ENCODE peak calls at places on chromosomes 4 and X, in seven cellular contexts. S is breast epithelium, T is PC-9, F is GDM1, M is Daoy, Y is glutamatergic neuron, Q is aorta. X is an unnamed sample.

GRCh38 chrX:134144231-134144630 is 92.8 kb upstream of the CCDC160 start:
- DNase-seq in S (no peak), T (no peak), F (no peak), M (no peak), Y (no peak), Q (no peak), X (no peak)

GRCh38 chr4:25632135-25632534 is 23.5 kb upstream of the SLC34A2 start:
- DNase-seq in S (no peak), T (no peak), F (no peak), M (no peak), Y (no peak), Q (no peak), X (no peak)

GRCh38 chrX:10666102-10666501 is 45.7 kb upstream of the MID1 start:
- DNase-seq in S (no peak), T (no peak), F (no peak), M (no peak), Y (no peak), Q (no peak), X (no peak)

GRCh38 chr4:143773998-143774898 is 73.8 kb upstream of the FREM3 start:
- DNase-seq in S (no peak), T (peak), F (peak), M (no peak), Y (peak), Q (no peak), X (peak)

GRCh38 chrX:155666741-155667140 is 54.0 kb upstream of the TMLHE start:
- DNase-seq in S (no peak), T (no peak), F (no peak), M (no peak), Y (no peak), Q (no peak), X (no peak)

GRCh38 chr4:107518076-107518475 is 202.0 kb downstream of the PAPSS1 start:
- DNase-seq in S (no peak), T (no peak), F (no peak), M (no peak), Y (no peak), Q (no peak), X (no peak)

GRCh38 chrX:70044541-70045245 is 5.0 kb downstream of the AWAT2 start:
- DNase-seq in S (no peak), T (no peak), F (no peak), M (peak), Y (no peak), Q (no peak), X (no peak)

GRCh38 chr4:2940267-2941137 is 22.7 kb downstream of the NOP14 start:
- DNase-seq in S (peak), T (no peak), F (no peak), M (peak), Y (no peak), Q (no peak), X (no peak)

GRCh38 chrX:63673896-63674295 is 111.1 kb downstream of the ARHGEF9 start:
- DNase-seq in S (no peak), T (no peak), F (no peak), M (no peak), Y (no peak), Q (no peak), X (no peak)

GRCh38 chr4:147201016-147201415 is 255.4 kb upstream of the TTC29 start:
- DNase-seq in S (no peak), T (no peak), F (no peak), M (no peak), Y (no peak), Q (no peak), X (no peak)

GRCh38 chr4:80268936-80269335 is 2.5 kb downstream of the FGF5 start:
- DNase-seq in S (no peak), T (no peak), F (no peak), M (no peak), Y (no peak), Q (no peak), X (no peak)

GRCh38 chrX:105331244-105331643 is 110.8 kb upstream of the TEX13A start:
- DNase-seq in S (no peak), T (no peak), F (no peak), M (peak), Y (no peak), Q (no peak), X (no peak)

GRCh38 chr4:92234393-92235176 is 69.2 kb upstream of the GRID2 start:
- DNase-seq in S (no peak), T (peak), F (no peak), M (peak), Y (no peak), Q (no peak), X (no peak)

GRCh38 chrX:109635151-109635550 is 10.2 kb upstream of the KCNE5 start:
- DNase-seq in S (no peak), T (peak), F (no peak), M (peak), Y (peak), Q (no peak), X (no peak)

GRCh38 chrX:11597479-11597878 is 68.2 kb downstream of the ARHGAP6 start:
- DNase-seq in S (no peak), T (no peak), F (no peak), M (no peak), Y (no peak), Q (no peak), X (no peak)

GRCh38 chrX:12974217-12974796 is 603 bp upstream of the TMSB4X start:
- DNase-seq in S (peak), T (peak), F (no peak), M (peak), Y (peak), Q (peak), X (no peak)

GRCh38 chrX:154123241-154124219 is 20.5 kb upstream of the OPN1LW start:
- DNase-seq in S (no peak), T (peak), F (peak), M (peak), Y (no peak), Q (no peak), X (no peak)

GRCh38 chrX:48910926-48911406 is 480 bp downstream of the SLC35A2 start:
- DNase-seq in S (no peak), T (no peak), F (no peak), M (no peak), Y (no peak), Q (peak), X (no peak)

GRCh38 chr4:146334862-146335449 is 120.6 kb downstream of the REELD1 start:
- DNase-seq in S (no peak), T (no peak), F (no peak), M (no peak), Y (no peak), Q (no peak), X (no peak)

GRCh38 chr4:147157860-147158701 is 212.4 kb upstream of the TTC29 start:
- DNase-seq in S (no peak), T (peak), F (no peak), M (no peak), Y (peak), Q (peak), X (no peak)

GRCh38 chr4:97770222-97770621 is 373.1 kb downstream of the STPG2 start:
- DNase-seq in S (no peak), T (no peak), F (no peak), M (no peak), Y (no peak), Q (no peak), X (no peak)

GRCh38 chr4:15031993-15032660 is 29.8 kb downstream of the CPEB2 start:
- DNase-seq in S (no peak), T (no peak), F (no peak), M (no peak), Y (no peak), Q (no peak), X (no peak)

GRCh38 chr4:7769936-7770674 is 169.6 kb downstream of the AFAP1 start:
- DNase-seq in S (no peak), T (no peak), F (peak), M (no peak), Y (no peak), Q (peak), X (no peak)

GRCh38 chr4:173009129-173009823 is 159.3 kb upstream of the GALNT7 start:
- DNase-seq in S (no peak), T (no peak), F (no peak), M (no peak), Y (no peak), Q (no peak), X (no peak)

GRCh38 chr4:10461091-10461849 is 4.0 kb upstream of the ZNF518B start:
- DNase-seq in S (no peak), T (peak), F (peak), M (peak), Y (peak), Q (peak), X (peak)

GRCh38 chrX:48695524-48695875 is 1.0 kb upstream of the SUV39H1 start:
- DNase-seq in S (no peak), T (no peak), F (no peak), M (no peak), Y (no peak), Q (no peak), X (no peak)

GRCh38 chrX:132022115-132022862 is 813 bp upstream of the STK26 start:
- DNase-seq in S (no peak), T (no peak), F (no peak), M (no peak), Y (no peak), Q (no peak), X (peak)

GRCh38 chr4:153252122-153252521 is 47.9 kb downstream of the TRIM2 start:
- DNase-seq in S (no peak), T (no peak), F (no peak), M (no peak), Y (no peak), Q (no peak), X (no peak)

GRCh38 chr4:3369781-3370660 is 71.7 kb upstream of the HGFAC start:
- DNase-seq in S (no peak), T (no peak), F (peak), M (peak), Y (no peak), Q (no peak), X (peak)

GRCh38 chrX:108701633-108702032 is 34.7 kb downstream of the IRS4 start:
- DNase-seq in S (no peak), T (no peak), F (no peak), M (no peak), Y (no peak), Q (no peak), X (no peak)

GRCh38 chrX:39318497-39319343 is 517.5 kb downstream of the MID1IP1 start:
- DNase-seq in S (no peak), T (no peak), F (no peak), M (no peak), Y (no peak), Q (no peak), X (no peak)

X was measured in stimulated activated effector memory CD8-positive, alpha-beta T cell treated with anti-CD3 and anti-CD28 coated beads, Interleukin-12 subunit alpha, Interleukin-12 subunit beta, amount 100 ng/mL, for 72 hours.